ENCODE peak calls at places on chromosomes 3 and 15, in eight cellular contexts. W is kidney epithelial cell, U is fibroblast of pulmonary artery, E is heart right ventricle, Y is astrocyte of the cerebellum, H is psoas muscle, X is WTC11, N is mucosa of descending colon. Z is an unnamed sample.

GRCh38 chr3:16873872-16874271 is 10.9 kb upstream of the PLCL2 start:
- DNase-seq in E (no peak), Y (no peak), W (no peak), X (no peak), N (no peak), H (no peak), U (no peak), Z (no peak)

GRCh38 chr3:186985713-186986364 is 55.5 kb downstream of the ST6GAL1 start:
- DNase-seq in N (no peak), W (no peak), X (no peak), Y (no peak), E (peak; percentile 25), H (no peak), U (peak; percentile 33), Z (no peak)

GRCh38 chr3:134614955-134615354 is 35.9 kb downstream of the KY start:
- DNase-seq in Y (no peak), H (no peak), W (no peak), U (no peak), X (no peak), E (no peak), N (no peak), Z (peak; percentile 29)

GRCh38 chr3:176933704-176934103 is 263.6 kb downstream of the TBL1XR1 start:
- DNase-seq in E (no peak), W (no peak), U (no peak), X (no peak), N (no peak), Y (no peak), H (no peak), Z (no peak)

GRCh38 chr3:194125474-194125873 is 10.5 kb upstream of the HES1 start:
- DNase-seq in U (no peak), E (no peak), X (no peak), H (no peak), N (peak; percentile 15), Y (no peak), W (no peak), Z (no peak)

GRCh38 chr3:34780973-34781372 is 858.4 kb upstream of the ARPP21 start:
- DNase-seq in Y (no peak), W (no peak), H (no peak), X (no peak), E (no peak), N (no peak), U (peak; percentile 44), Z (no peak)

GRCh38 chr3:61869378-61869777 is 308.0 kb downstream of the PTPRG start:
- DNase-seq in H (no peak), W (no peak), E (no peak), X (no peak), Y (no peak), U (no peak), N (no peak), Z (no peak)

GRCh38 chr15:22239806-22240180 is 159.5 kb downstream of the OR4M2 start:
- DNase-seq in E (no peak), Y (no peak), H (no peak), W (no peak), U (no peak), N (no peak), X (no peak), Z (no peak)

GRCh38 chr15:34853001-34853758 is 57.8 kb upstream of the ACTC1 start:
- DNase-seq in N (no peak), U (peak; percentile 81), E (no peak), Y (no peak), H (no peak), X (no peak), W (no peak), Z (peak; percentile 62)

GRCh38 chr15:52183562-52184173 is 7.5 kb downstream of the GNB5 start:
- DNase-seq in U (peak; percentile 56), X (peak; percentile 57), H (no peak), Y (no peak), W (no peak), N (no peak), E (no peak), Z (peak; percentile 40)

GRCh38 chr15:83709246-83709645 is 55.3 kb downstream of the ADAMTSL3 start:
- DNase-seq in N (no peak), U (no peak), H (no peak), Y (peak; percentile 36), W (peak; percentile 47), X (no peak), E (no peak), Z (no peak)

GRCh38 chr15:90231028-90232017 is 2.4 kb downstream of the CIB1 start:
- DNase-seq in W (no peak), X (no peak), H (no peak), U (no peak), E (no peak), Y (no peak), N (peak; percentile 62), Z (no peak)

GRCh38 chr15:63348392-63348791 is 33.3 kb downstream of the CA12 start:
- DNase-seq in N (peak; percentile 80), E (peak; percentile 52), X (no peak), W (no peak), Y (no peak), U (peak; percentile 82), H (peak; percentile 61), Z (peak; percentile 43)

GRCh38 chr3:46284981-46285683 is 42.9 kb downstream of the CCR3 start:
- DNase-seq in N (no peak), E (no peak), U (no peak), X (no peak), W (no peak), H (no peak), Y (no peak), Z (no peak)

GRCh38 chr15:70604671-70605070 is 158.7 kb downstream of the UACA start:
- DNase-seq in N (no peak), E (no peak), U (peak; percentile 38), Y (no peak), X (no peak), H (no peak), W (no peak), Z (peak; percentile 28)

GRCh38 chr3:70090322-70090913 is 90.9 kb downstream of the SAMMSON start:
- DNase-seq in E (no peak), W (no peak), Y (peak; percentile 9), U (peak; percentile 40), N (no peak), H (no peak), X (no peak), Z (peak; percentile 13)

GRCh38 chr3:27166888-27167287 is 202.3 kb downstream of the NEK10 start:
- DNase-seq in H (no peak), X (no peak), U (peak; percentile 87), E (no peak), Y (peak; percentile 100), W (peak; percentile 84), N (no peak), Z (peak; percentile 53)

GRCh38 chr3:103410231-103410630 is 975.4 kb downstream of the ZPLD1 start:
- DNase-seq in H (no peak), N (peak; percentile 9), Y (no peak), U (no peak), E (peak; percentile 4), W (no peak), X (peak; percentile 74), Z (no peak)
- TF ChIP-seq CTCF in H (no peak), N (no peak), Y (no peak), U (no peak), E (no peak), W (no peak), X (peak; percentile 65), Z (no peak)

GRCh38 chr3:188764609-188765008 is 407.2 kb upstream of the TPRG1 start:
- DNase-seq in E (no peak), U (no peak), N (no peak), X (no peak), H (no peak), W (no peak), Y (no peak), Z (no peak)
- TF ChIP-seq CTCF in E (no peak), U (no peak), N (no peak), X (no peak), H (no peak), W (no peak), Y (no peak), Z (no peak)

DNA sequence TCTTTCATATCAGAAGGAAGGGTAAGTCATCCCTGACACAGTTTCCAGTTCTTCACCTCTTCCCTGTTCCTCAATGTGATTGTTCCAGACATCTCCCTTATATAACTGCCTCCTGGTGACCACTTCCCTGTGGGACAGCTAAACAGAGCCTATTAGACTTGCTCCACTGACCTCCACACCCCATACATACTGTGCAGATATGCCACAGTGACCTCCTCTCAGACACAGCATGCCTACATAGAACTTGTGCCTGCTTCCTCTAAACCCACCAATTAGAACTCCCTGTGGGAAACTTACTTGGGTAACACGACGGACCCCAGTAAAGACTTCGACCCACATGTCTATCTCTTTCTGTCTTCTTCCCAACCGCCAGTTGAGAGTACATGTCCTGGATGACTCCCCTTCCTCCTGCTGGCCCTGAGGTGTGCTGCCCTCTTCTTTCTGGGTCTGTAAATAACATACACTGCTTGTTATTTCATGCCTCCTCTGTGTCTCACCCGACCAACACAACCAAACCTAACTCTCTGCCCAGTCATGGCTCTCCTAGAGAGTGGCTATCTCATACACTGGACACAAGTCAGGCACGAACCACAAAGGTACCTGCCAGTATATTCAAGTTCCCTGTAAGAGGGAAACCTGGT is 53.0 kb downstream of the IGSF11 start:
- DNase-seq in Y (no peak), X (no peak), H (no peak), W (no peak), E (no peak), N (no peak), U (no peak), Z (no peak)
- TF ChIP-seq CTCF in Y (no peak), X (no peak), H (no peak), W (no peak), E (no peak), N (no peak), U (no peak), Z (no peak)

GRCh38 chr3:59310736-59311135 is 260.9 kb upstream of the CFAP20DC start:
- DNase-seq in U (no peak), X (no peak), Y (no peak), H (no peak), N (no peak), W (no peak), E (no peak), Z (no peak)

GRCh38 chr3:59308001-59308400 is 258.2 kb upstream of the CFAP20DC start:
- DNase-seq in X (no peak), E (no peak), U (no peak), Y (no peak), N (no peak), W (no peak), H (no peak), Z (no peak)

GRCh38 chr3:59308684-59309083 is 258.9 kb upstream of the CFAP20DC start:
- DNase-seq in H (no peak), W (no peak), X (peak; percentile 15), Y (no peak), U (no peak), E (no peak), N (no peak), Z (no peak)

GRCh38 chr3:59317386-59317785 is 267.6 kb upstream of the CFAP20DC start:
- DNase-seq in Y (no peak), X (no peak), H (no peak), E (no peak), N (no peak), U (no peak), W (no peak), Z (no peak)

GRCh38 chr3:59313365-59313764 is 263.5 kb upstream of the CFAP20DC start:
- DNase-seq in X (peak; percentile 68), W (no peak), H (peak; percentile 15), N (peak; percentile 68), Y (no peak), U (peak; percentile 34), E (peak; percentile 61), Z (peak; percentile 20)
- TF ChIP-seq CTCF in X (peak; percentile 24), W (peak; percentile 55), H (no peak), N (peak; percentile 28), Y (peak; percentile 59), U (peak; percentile 42), E (peak; percentile 58), Z (peak; percentile 59)

GRCh38 chr3:162799910-162800309 is 1303.3 kb downstream of the OTOL1 start:
- DNase-seq in Y (no peak), X (no peak), U (peak; percentile 7), W (no peak), N (no peak), E (no peak), H (no peak), Z (peak; percentile 6)
- TF ChIP-seq CTCF in Y (no peak), X (no peak), U (no peak), W (no peak), N (no peak), E (peak; percentile 11), H (no peak), Z (no peak)